ENCODE peak calls at places on chromosomes 4 and X, in four cellular contexts. D is cardiac muscle cell, X is NCI-H1694, P is NCI-H345. F is an unnamed sample.

GRCh38 chr4:13378973-13379759 is 105.0 kb downstream of the RAB28 start:
- DNase-seq in X (no peak), P (no peak), D (no peak), F (no peak)

GRCh38 chr4:64771149-64771548 is 361.9 kb upstream of the TECRL start:
- DNase-seq in D (no peak), X (no peak), P (no peak), F (peak)

GRCh38 chr4:56086073-56086521 is 137.4 kb downstream of the CEP135 start:
- DNase-seq in D (peak), X (no peak), P (peak), F (no peak)

GRCh38 chr4:12041828-12042227 is 613.1 kb upstream of the HS3ST1 start:
- DNase-seq in P (no peak), X (no peak), D (peak), F (no peak)

GRCh38 chr4:165692082-165692481 is 181.0 kb upstream of the TLL1 start:
- DNase-seq in P (no peak), D (peak), X (no peak), F (no peak)

GRCh38 chr4:173119818-173120217 is 48.8 kb upstream of the GALNT7 start:
- DNase-seq in X (no peak), P (no peak), D (no peak), F (peak)

GRCh38 chr4:185831125-185831815 is 19.3 kb upstream of the SORBS2 start:
- DNase-seq in D (no peak), P (no peak), X (no peak), F (peak)

GRCh38 chr4:87081826-87082225 is 138.6 kb downstream of the KLHL8 start:
- DNase-seq in X (no peak), P (no peak), D (no peak), F (no peak)

GRCh38 chrX:150683536-150684146 is 9.6 kb upstream of the MTMR1 start:
- DNase-seq in P (peak), D (peak), X (peak), F (peak)

GRCh38 chrX:79259073-79259689 is 108.0 kb downstream of the ITM2A start:
- DNase-seq in X (no peak), D (peak), P (no peak), F (no peak)

GRCh38 chrX:10906861-10907260 is 204.3 kb upstream of the HCCS start:
- DNase-seq in P (no peak), X (no peak), D (no peak), F (no peak)

GRCh38 chrX:100649550-100650356 is 5.8 kb downstream of the SRPX2 start:
- DNase-seq in D (peak), P (no peak), X (no peak), F (peak)

GRCh38 chrX:134868766-134869495 is 121.9 kb upstream of the SMIM10 start:
- DNase-seq in D (peak), X (no peak), P (no peak), F (peak)

GRCh38 chr4:40890764-40891163 is 141.0 kb downstream of the NSUN7 start:
- DNase-seq in D (no peak), X (no peak), P (no peak), F (no peak)

GRCh38 chrX:72492499-72492898 is 80.1 kb downstream of the HDAC8 start:
- DNase-seq in P (no peak), D (no peak), X (no peak), F (no peak)

GRCh38 chr4:52574036-52574435 is 85.1 kb downstream of the USP46 start:
- DNase-seq in X (no peak), P (no peak), D (no peak), F (no peak)

GRCh38 chr4:113840850-113841249 is 79.3 kb upstream of the CAMK2D start:
- DNase-seq in X (no peak), D (peak), P (no peak), F (peak)

GRCh38 chrX:104113237-104113965 is 1.1 kb downstream of the ZCCHC18 start:
- DNase-seq in X (peak), P (peak), D (peak), F (peak)

GRCh38 chr4:104425003-104425402 is 69.7 kb downstream of the CXXC4 start:
- DNase-seq in P (no peak), X (no peak), D (no peak), F (no peak)

GRCh38 chrX:15055146-15055930 is 182.1 kb downstream of the MOSPD2 start:
- DNase-seq in D (no peak), X (no peak), P (no peak), F (peak)

F was measured in PC-3.